ENCODE peak calls at places on chromosomes 11 and 22, in five cellular contexts. M is body of pancreas, P is neuronal stem cell, Y is GM23248, U is breast epithelium. O is an unnamed sample.

GRCh38 chr11:92329137-92329536 is 104.5 kb downstream of the FAT3 start:
- DNase-seq in M (no peak), P (no peak), Y (no peak), U (no peak), O (no peak)

GRCh38 chr11:82829101-82829500 is 71.1 kb downstream of the PRCP start:
- DNase-seq in M (no peak), P (no peak), Y (no peak), U (no peak), O (no peak)

GRCh38 chr11:47394050-47394321 is 14.4 kb upstream of the SLC39A13 start:
- DNase-seq in M (no peak), P (no peak), Y (no peak), U (no peak), O (no peak)

GRCh38 chr22:36464715-36465231 is 16.7 kb downstream of the TXN2 start:
- DNase-seq in M (peak; percentile 49), P (no peak), Y (no peak), U (no peak), O (no peak)

GRCh38 chr11:79062814-79063762 is 377.7 kb downstream of the TENM4 start:
- DNase-seq in M (peak; percentile 38), P (no peak), Y (peak; percentile 42), U (no peak), O (no peak)

GRCh38 chr22:23686416-23687024 is 4.3 kb upstream of the RGL4 start:
- DNase-seq in M (no peak), P (no peak), Y (no peak), U (peak; percentile 27), O (no peak)

GRCh38 chr11:117930208-117930570 is 987 bp upstream of the TMPRSS13 start:
- DNase-seq in M (no peak), P (no peak), Y (no peak), U (peak; percentile 22), O (no peak)

GRCh38 chr11:47464479-47464878 is 15.5 kb upstream of the RAPSN start:
- DNase-seq in M (no peak), P (peak; percentile 51), Y (peak; percentile 49), U (no peak), O (no peak)

GRCh38 chr22:35837328-35837727 is 119.7 kb downstream of the APOL5 start:
- DNase-seq in M (no peak), P (no peak), Y (no peak), U (no peak), O (no peak)

GRCh38 chr11:57751676-57752253 is at the start of gene BTBD18:
- DNase-seq in M (peak; percentile 56), P (no peak), Y (peak; percentile 82), U (no peak), O (no peak)

GRCh38 chr22:49936018-49936972 is 17.9 kb downstream of the CRELD2 start:
- DNase-seq in M (peak; percentile 85), P (no peak), Y (peak; percentile 90), U (peak; percentile 87), O (peak; percentile 43)

GRCh38 chr11:118572075-118572913 is at the start of gene ARCN1:
- DNase-seq in M (peak; percentile 76), P (peak; percentile 79), Y (peak; percentile 91), U (peak; percentile 74), O (peak; percentile 79)

GRCh38 chr11:706957-707816 is 1.2 kb downstream of the EPS8L2 start:
- DNase-seq in M (peak; percentile 49), P (no peak), Y (peak; percentile 51), U (no peak), O (no peak)

GRCh38 chr11:126352934-126353801 is 2.3 kb upstream of the ST3GAL4 start:
- DNase-seq in M (no peak), P (no peak), Y (peak; percentile 90), U (no peak), O (no peak)

GRCh38 chr11:72604256-72604655 is 70.0 kb downstream of the PDE2A start:
- DNase-seq in M (no peak), P (no peak), Y (no peak), U (no peak), O (no peak)

GRCh38 chr11:1401656-1402221 is 12.0 kb downstream of the BRSK2 start:
- DNase-seq in M (peak; percentile 81), P (peak; percentile 76), Y (peak; percentile 68), U (peak; percentile 75), O (peak; percentile 79)

GRCh38 chr11:64141081-64141783 is 24.7 kb downstream of the MACROD1 start:
- DNase-seq in M (no peak), P (no peak), Y (no peak), U (no peak), O (no peak)

GRCh38 chr11:8186429-8186828 is 17.6 kb upstream of the RIC3 start:
- DNase-seq in M (no peak), P (no peak), Y (no peak), U (no peak), O (no peak)

GRCh38 chr11:68379216-68379615 is 66.8 kb downstream of the LRP5 start:
- DNase-seq in M (no peak), P (no peak), Y (no peak), U (no peak), O (no peak)

GRCh38 chr11:69510471-69511357 is 29.3 kb downstream of the LINC01488 start:
- DNase-seq in M (no peak), P (no peak), Y (peak; percentile 58), U (no peak), O (no peak)

GRCh38 chr22:32103648-32104326 is 55.3 kb downstream of the C22orf42 start:
- DNase-seq in M (no peak), P (no peak), Y (peak; percentile 43), U (no peak), O (no peak)

GRCh38 chr11:20156876-20157613 is 3.2 kb downstream of the DBX1 start:
- DNase-seq in M (no peak), P (peak; percentile 73), Y (no peak), U (no peak), O (no peak)

GRCh38 chr11:23556163-23556750 is 696.0 kb upstream of the CCDC179 start:
- DNase-seq in M (no peak), P (no peak), Y (no peak), U (no peak), O (no peak)

GRCh38 chr11:77815459-77815858 is 5.1 kb downstream of the RSF1 start:
- DNase-seq in M (no peak), P (no peak), Y (no peak), U (no peak), O (no peak)

GRCh38 chr22:25747245-25747944 is 5.4 kb downstream of the MYO18B start:
- DNase-seq in M (peak; percentile 29), P (no peak), Y (peak; percentile 97), U (no peak), O (no peak)

GRCh38 chr22:20671409-20672081 is 102.4 kb upstream of the SERPIND1 start:
- DNase-seq in M (no peak), P (no peak), Y (no peak), U (no peak), O (no peak)

GRCh38 chr22:20663941-20664593 is 109.8 kb upstream of the SERPIND1 start:
- DNase-seq in M (no peak), P (no peak), Y (no peak), U (no peak), O (no peak)

GRCh38 chr22:20663137-20663828 is 110.6 kb upstream of the SERPIND1 start:
- DNase-seq in M (no peak), P (no peak), Y (peak; percentile 20), U (no peak), O (no peak)

GRCh38 chr22:20664594-20664959 is 109.3 kb upstream of the SERPIND1 start:
- DNase-seq in M (no peak), P (no peak), Y (no peak), U (no peak), O (no peak)

GRCh38 chr22:20666560-20666959 is 107.4 kb upstream of the SERPIND1 start:
- DNase-seq in M (no peak), P (no peak), Y (no peak), U (no peak), O (no peak)
- H3K27me3 ChIP-seq in M (no peaks in the 10 kb centered on the region), P (no peaks in the 10 kb centered on the region), Y (peaks cover 15% of the 10 kb centered on the region), U (peaks cover 12% of the 10 kb centered on the region), O (no peaks in the 10 kb centered on the region)

DNA sequence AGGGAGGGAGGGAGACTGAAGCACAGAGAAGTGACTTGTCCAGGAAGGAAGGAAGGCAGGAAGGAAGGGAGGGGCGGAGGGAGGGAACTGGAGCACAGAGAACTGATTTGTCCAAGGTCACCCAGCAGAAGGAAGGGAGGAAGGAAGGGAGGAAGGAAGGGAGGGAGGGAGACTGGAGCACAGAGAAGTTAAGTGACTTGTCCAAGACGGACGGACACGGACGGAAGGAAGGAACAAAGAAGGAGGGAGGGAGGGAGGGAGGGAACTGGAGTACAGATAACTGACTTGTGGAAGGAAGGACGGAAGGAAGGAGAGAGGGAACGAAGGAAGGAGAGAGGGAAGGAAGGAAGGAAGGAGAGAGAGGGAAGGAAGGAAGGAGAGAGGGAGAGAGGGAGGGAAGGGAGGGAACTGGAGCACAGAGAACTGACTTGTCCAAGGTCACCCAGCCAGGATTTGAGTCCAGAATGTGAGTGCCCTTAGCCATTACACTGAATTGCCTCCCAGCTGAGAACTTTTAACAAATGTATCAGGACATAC is 1.5 kb downstream of the SLC35F2 start:
- DNase-seq in M (no peak), P (no peak), Y (peak; percentile 20), U (no peak), O (no peak)
- H3K4me3 ChIP-seq in M (no peak overlapping the region), P (no peak overlapping the region), Y (peak overlapping the region; percentile 83), U (no peak overlapping the region), O (no peak overlapping the region)

DNA sequence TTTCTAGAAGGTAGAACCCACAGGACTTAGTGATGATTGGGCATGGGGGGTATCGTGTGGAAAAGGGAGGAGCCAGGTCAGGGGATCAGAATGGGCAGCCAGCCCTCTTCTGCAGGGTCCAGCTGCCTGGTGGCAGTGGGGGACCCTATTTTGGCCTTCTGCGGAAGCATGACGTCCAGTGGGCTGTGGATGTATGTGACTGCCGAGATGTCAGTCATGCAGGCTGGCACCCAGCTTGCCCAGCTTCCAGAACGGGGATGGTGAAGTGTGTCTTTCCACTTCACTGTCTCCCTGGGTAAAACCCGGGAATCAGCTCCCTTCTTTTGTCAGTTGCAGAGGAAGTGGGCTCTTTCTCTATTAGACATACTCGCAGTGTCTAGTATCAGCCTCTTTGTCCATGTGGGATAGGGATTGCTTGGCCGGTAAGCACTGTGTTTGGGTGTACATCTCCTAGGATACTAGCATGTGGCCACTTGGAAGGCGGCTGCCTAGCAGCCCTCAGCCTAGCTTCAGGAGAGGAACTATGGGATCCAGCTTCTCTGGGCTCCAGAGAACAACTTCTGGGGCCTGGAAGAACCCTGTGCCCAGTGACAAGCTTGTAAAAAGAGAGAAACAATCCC is 51.4 kb downstream of the GRIK4 start:
- DNase-seq in M (no peak), P (no peak), Y (peak; percentile 42), U (no peak), O (no peak)
- H3K27ac ChIP-seq in M (no peak overlapping the region), P (no peak overlapping the region), Y (no peak overlapping the region), U (no peak overlapping the region), O (peak overlapping the region; percentile 81)

DNA sequence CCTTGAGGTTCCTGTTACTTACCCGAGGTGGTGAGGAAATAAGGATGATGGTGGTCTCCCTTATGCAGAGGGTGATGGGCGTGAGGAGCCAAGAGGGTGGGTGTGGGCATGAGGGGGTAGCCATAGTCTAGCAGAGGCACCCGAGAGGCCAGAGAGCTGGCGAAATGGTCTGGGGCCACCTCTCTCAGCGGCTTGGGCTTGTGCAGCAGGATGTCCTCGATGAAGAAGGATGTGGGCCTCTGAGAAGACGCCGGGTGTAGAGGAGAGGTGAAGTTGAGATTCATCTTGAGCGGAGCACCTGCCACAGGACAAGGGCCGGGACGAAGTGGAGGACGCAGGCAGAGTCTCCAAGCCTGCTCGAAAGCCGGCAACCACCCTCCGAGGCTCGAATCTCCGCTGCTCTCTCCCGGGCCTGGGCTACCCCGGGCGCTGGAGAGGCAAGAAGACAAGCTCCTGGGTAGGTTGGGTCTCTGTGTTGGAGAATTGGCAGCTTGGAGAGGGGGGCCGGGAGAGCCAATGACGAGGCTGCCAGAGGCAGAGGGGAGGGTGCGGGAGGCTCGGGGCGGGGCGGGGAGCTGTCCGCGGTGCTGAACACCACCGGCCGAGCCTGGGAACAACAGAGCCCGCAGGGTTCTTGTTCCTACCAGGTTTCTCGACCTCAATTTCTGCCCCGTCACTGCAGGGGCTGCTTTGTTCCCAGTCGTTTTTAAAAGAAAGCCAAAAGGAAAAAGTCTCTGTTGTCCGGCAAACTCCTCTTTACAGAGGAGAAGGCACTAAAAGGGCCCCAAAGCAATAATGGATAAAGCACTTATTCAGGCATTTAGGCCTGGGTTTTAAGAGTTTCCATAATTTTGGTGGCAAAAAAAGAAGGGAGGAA is at the start of gene BSX:
- DNase-seq in M (peak; percentile 59), P (peak; percentile 88), Y (peak; percentile 58), U (no peak), O (no peak)
- H3K27me3 ChIP-seq in M (no peaks in the 10 kb centered on the region), P (peaks cover 45% of the 10 kb centered on the region), Y (peaks cover 77% of the 10 kb centered on the region), U (peaks cover 95% of the 10 kb centered on the region), O (peaks cover 99% of the 10 kb centered on the region)

O was measured in dorsolateral prefrontal cortex.